ENCODE peak calls at places on chromosomes 3 and 15, in five cellular contexts. Z is ureter; E is HT1080; S is Karpas-422; X is CD8-positive, alpha-beta T cell. B is an unnamed sample.

GRCh38 chr15:31338879-31339557 is 12.4 kb downstream of the KLF13 start:
- DNase-seq in Z (peak), E (peak), S (peak), X (no peak), B (no peak)

GRCh38 chr3:197010556-197011351 is 18.9 kb downstream of the MELTF start:
- DNase-seq in Z (no peak), E (no peak), S (no peak), X (no peak), B (no peak)

GRCh38 chr3:41258239-41258800 is 59.0 kb downstream of the CTNNB1 start:
- DNase-seq in Z (no peak), E (no peak), S (no peak), X (no peak), B (no peak)

GRCh38 chr3:16825617-16826204 is 59.0 kb upstream of the PLCL2 start:
- DNase-seq in Z (no peak), E (no peak), S (no peak), X (no peak), B (no peak)

GRCh38 chr3:43185656-43186375 is 79.9 kb upstream of the POMGNT2 start:
- DNase-seq in Z (no peak), E (no peak), S (no peak), X (no peak), B (no peak)

GRCh38 chr15:52787123-52787503 is 3.0 kb downstream of the ONECUT1 start:
- DNase-seq in Z (no peak), E (no peak), S (no peak), X (no peak), B (no peak)

GRCh38 chr3:196518999-196519737 is 4.0 kb upstream of the SMCO1 start:
- DNase-seq in Z (no peak), E (peak), S (peak), X (peak), B (peak)

GRCh38 chr3:136247436-136247835 is 2.7 kb upstream of the PCCB start:
- DNase-seq in Z (no peak), E (no peak), S (no peak), X (no peak), B (no peak)

GRCh38 chr3:55801676-55802075 is 314.6 kb upstream of the WNT5A start:
- DNase-seq in Z (no peak), E (no peak), S (no peak), X (no peak), B (no peak)

GRCh38 chr3:35296533-35296932 is 342.8 kb upstream of the ARPP21 start:
- DNase-seq in Z (no peak), E (no peak), S (no peak), X (no peak), B (no peak)

GRCh38 chr15:70627734-70628541 is 135.4 kb downstream of the UACA start:
- DNase-seq in Z (no peak), E (peak), S (no peak), X (no peak), B (no peak)

GRCh38 chr3:28667646-28668376 is 319.2 kb upstream of the AZI2 start:
- DNase-seq in Z (peak), E (peak), S (peak), X (peak), B (peak)

GRCh38 chr3:142647856-142648255 is 51.7 kb downstream of the PLS1 start:
- DNase-seq in Z (no peak), E (peak), S (no peak), X (no peak), B (peak)

GRCh38 chr3:149284034-149284433 is 49.4 kb downstream of the TM4SF18 start:
- DNase-seq in Z (no peak), E (no peak), S (no peak), X (no peak), B (no peak)

GRCh38 chr3:157079677-157080369 is 80.1 kb downstream of the CCNL1 start:
- DNase-seq in Z (no peak), E (no peak), S (no peak), X (no peak), B (no peak)

GRCh38 chr3:25784971-25785370 is 1.7 kb upstream of the NGLY1 start:
- DNase-seq in Z (no peak), E (no peak), S (no peak), X (no peak), B (no peak)

GRCh38 chr15:65660927-65661326 is 39.2 kb downstream of the SLC24A1 start:
- DNase-seq in Z (no peak), E (no peak), S (no peak), X (no peak), B (no peak)

GRCh38 chr3:149215474-149215873 is 6.2 kb downstream of the CP start:
- DNase-seq in Z (no peak), E (no peak), S (no peak), X (no peak), B (no peak)

GRCh38 chr15:57881361-57881760 is 174.8 kb downstream of the POLR2M start:
- DNase-seq in Z (no peak), E (no peak), S (no peak), X (no peak), B (no peak)

GRCh38 chr3:192840143-192840836 is 77.4 kb downstream of the MB21D2 start:
- DNase-seq in Z (no peak), E (no peak), S (no peak), X (no peak), B (no peak)